ENCODE peak calls at places on chromosomes 16 and 17, in nine cellular contexts. M is CD8-positive, alpha-beta memory T cell; C is head of caudate nucleus; F is lower lobe of right lung; X is GM12891; E is C1 segment of cervical spinal cord; R is stimulated activated CD8-positive, alpha-beta memory T cell treated with anti-CD3 and anti-CD28 coated beads, Interleukin-4, amount 100 ng/mL, for 4 hours; W is PC-3; O is progenitor cell of endocrine pancreas. P is an unnamed sample.

GRCh38 chr16:58882292-58882691 is 148.2 kb upstream of the GOT2 start:
- DNase-seq in W (no peak), X (peak; percentile 18), F (no peak), O (no peak), E (no peak), M (no peak), R (no peak), C (no peak), P (no peak)

GRCh38 chr16:9055661-9056060 is 35.8 kb upstream of the HAPSTR1 start:
- DNase-seq in C (no peak), M (no peak), W (no peak), X (no peak), R (no peak), E (no peak), O (no peak), F (no peak), P (no peak)

GRCh38 chr16:14475370-14476139 is 154.5 kb downstream of the PARN start:
- DNase-seq in W (peak; percentile 73), R (no peak), C (no peak), X (no peak), M (no peak), E (no peak), F (no peak), O (no peak), P (no peak)

GRCh38 chr16:48597563-48598392 is 12.2 kb downstream of the N4BP1 start:
- DNase-seq in W (no peak), F (no peak), O (no peak), X (no peak), C (no peak), E (no peak), R (no peak), M (no peak), P (no peak)

GRCh38 chr17:57544834-57545463 is 200.2 kb downstream of the CCDC182 start:
- DNase-seq in O (no peak), E (no peak), W (no peak), X (no peak), C (no peak), M (no peak), R (no peak), F (no peak), P (no peak)

GRCh38 chr17:68614718-68615117 is 13.6 kb upstream of the FAM20A start:
- DNase-seq in W (peak; percentile 66), X (no peak), C (no peak), F (no peak), R (no peak), E (no peak), M (no peak), O (no peak), P (no peak)

GRCh38 chr17:71417142-71417541 is 703.7 kb upstream of the SOX9 start:
- DNase-seq in R (no peak), M (no peak), F (no peak), O (no peak), W (no peak), E (no peak), X (no peak), C (no peak), P (no peak)

GRCh38 chr17:56992364-56992763 is 14.4 kb downstream of the SCPEP1 start:
- DNase-seq in F (no peak), E (no peak), O (no peak), R (no peak), C (no peak), M (no peak), X (no peak), W (no peak), P (no peak)

GRCh38 chr17:38958756-38959155 is 8.4 kb downstream of the FBXO47 start:
- DNase-seq in M (no peak), R (no peak), O (no peak), C (no peak), X (no peak), F (no peak), E (no peak), W (no peak), P (no peak)

GRCh38 chr17:33875973-33876372 is 379.1 kb upstream of the CCL2 start:
- DNase-seq in R (no peak), O (no peak), E (no peak), F (no peak), M (no peak), C (no peak), W (no peak), X (no peak), P (no peak)

GRCh38 chr17:4161179-4161559 is 18.2 kb downstream of the CYB5D2 start:
- DNase-seq in R (no peak), M (no peak), F (peak; percentile 53), O (no peak), X (no peak), E (no peak), W (peak; percentile 86), C (no peak), P (peak; percentile 79)

GRCh38 chr17:80474231-80474932 is 2.0 kb downstream of the NPTX1 start:
- DNase-seq in R (no peak), W (peak; percentile 83), F (no peak), E (peak; percentile 91), O (no peak), C (peak; percentile 53), M (no peak), X (no peak), P (no peak)

GRCh38 chr17:17469996-17470395 is 6.8 kb upstream of the MED9 start:
- DNase-seq in W (no peak), X (no peak), C (no peak), M (no peak), E (no peak), F (no peak), O (no peak), R (no peak), P (no peak)

GRCh38 chr17:42055496-42055895 is 5.1 kb upstream of the C17orf113 start:
- DNase-seq in R (no peak), F (no peak), X (no peak), M (no peak), E (no peak), W (peak; percentile 7), C (no peak), O (no peak), P (no peak)

GRCh38 chr16:69017036-69017783 is 88.2 kb upstream of the HAS3 start:
- DNase-seq in O (no peak), C (no peak), E (no peak), F (no peak), X (no peak), R (no peak), M (no peak), W (peak; percentile 87), P (no peak)

GRCh38 chr16:24118126-24118821 is 137.9 kb upstream of the CACNG3 start:
- DNase-seq in O (no peak), X (no peak), F (no peak), R (no peak), W (no peak), M (no peak), C (no peak), E (no peak), P (no peak)

GRCh38 chr17:20268700-20269475 is 198.5 kb downstream of the LGALS9B start:
- DNase-seq in R (no peak), E (no peak), M (no peak), W (no peak), F (no peak), O (no peak), C (no peak), X (no peak), P (no peak)

GRCh38 chr16:69889295-69889964 is 61.7 kb upstream of the CLEC18A start:
- DNase-seq in F (no peak), X (no peak), R (no peak), W (no peak), O (no peak), C (no peak), E (no peak), M (no peak), P (no peak)

GRCh38 chr16:55569025-55569424 is 2.5 kb downstream of the CAPNS2 start:
- DNase-seq in O (no peak), C (no peak), F (no peak), X (no peak), E (no peak), R (no peak), M (no peak), W (no peak), P (no peak)

GRCh38 chr16:19108409-19109287 is 5.1 kb upstream of the ITPRIPL2 start:
- DNase-seq in R (no peak), X (no peak), O (no peak), W (peak; percentile 32), F (no peak), C (no peak), M (no peak), E (no peak), P (no peak)

GRCh38 chr17:78497115-78497540 is 80.1 kb downstream of the DNAH17 start:
- DNase-seq in R (no peak), M (peak; percentile 20), C (peak; percentile 88), E (peak; percentile 63), F (peak; percentile 75), X (peak; percentile 82), O (peak; percentile 55), W (peak; percentile 91), P (peak; percentile 32)

GRCh38 chr17:78020717-78021108 is 62.2 kb downstream of the TNRC6C start:
- DNase-seq in X (no peak), E (no peak), C (no peak), M (no peak), W (no peak), F (no peak), O (no peak), R (no peak), P (no peak)

GRCh38 chr16:68451656-68452055 is 3.3 kb upstream of the SMPD3 start:
- DNase-seq in X (no peak), R (no peak), W (no peak), O (no peak), E (no peak), F (no peak), C (no peak), M (no peak), P (no peak)

GRCh38 chr17:7559307-7560171 is 989 bp downstream of the TNFSF13 start:
- DNase-seq in O (no peak), W (no peak), C (peak; percentile 67), M (no peak), E (no peak), X (no peak), F (peak; percentile 75), R (no peak), P (no peak)

GRCh38 chr17:48241131-48241591 is 133.6 kb downstream of the SNX11 start:
- DNase-seq in R (no peak), C (no peak), M (no peak), F (no peak), O (no peak), X (peak; percentile 27), E (no peak), W (peak; percentile 87), P (peak; percentile 43)

GRCh38 chr17:63435681-63436522 is 10.2 kb downstream of the CYB561 start:
- DNase-seq in C (peak; percentile 65), X (peak; percentile 68), F (no peak), R (no peak), M (no peak), W (peak; percentile 60), O (no peak), E (no peak), P (no peak)

GRCh38 chr17:81735181-81736102 is 23.4 kb downstream of the SLC25A10 start:
- DNase-seq in W (peak; percentile 70), O (no peak), R (no peak), C (peak; percentile 46), E (no peak), F (peak; percentile 80), M (no peak), X (no peak), P (no peak)

GRCh38 chr17:80604007-80604728 is 59.5 kb downstream of the RPTOR start:
- DNase-seq in O (no peak), X (no peak), M (no peak), C (no peak), R (no peak), W (no peak), E (no peak), F (no peak), P (no peak)

GRCh38 chr17:28532063-28532960 is 20.1 kb downstream of the UNC119 start:
- DNase-seq in W (no peak), X (no peak), M (no peak), E (no peak), F (no peak), O (no peak), C (no peak), R (no peak), P (no peak)

GRCh38 chr16:21116148-21116693 is 34.4 kb downstream of the DNAH3 start:
- DNase-seq in R (no peak), X (no peak), O (no peak), W (no peak), E (no peak), M (no peak), F (no peak), C (no peak), P (no peak)

GRCh38 chr16:57167951-57168350 is 17.9 kb downstream of the PSME3IP1 start:
- DNase-seq in W (peak; percentile 57), C (no peak), R (no peak), O (no peak), X (no peak), F (no peak), M (no peak), E (no peak), P (no peak)

P was measured in smooth muscle cell of the brain vasculature.